ENCODE peak calls at places on chromosomes 5 and 9, in nine cellular contexts. S is stimulated activated CD8-positive, alpha-beta memory T cell treated with anti-CD3 and anti-CD28 coated beads, Interleukin-15, amount 100 ng/mL, for 24 hours; W is WTC11; Z is Caki2; Q is cardiac fibroblast; C is CD8-positive, alpha-beta memory T cell; K is kidney; N is RCC 7860; G is GM20000. I is an unnamed sample.

GRCh38 chr9:84955971-84956370 is 286.4 kb downstream of the NTRK2 start:
- DNase-seq in Q (no peak), K (no peak), W (no peak), Z (no peak), S (no peak), C (no peak), N (no peak), G (no peak), I (no peak)

GRCh38 chr9:93591706-93592388 is 15.5 kb downstream of the PHF2 start:
- DNase-seq in Q (no peak), Z (no peak), W (no peak), K (peak; percentile 58), C (no peak), S (no peak), N (no peak), G (no peak), I (no peak)

GRCh38 chr5:172144291-172144815 is 43.7 kb downstream of the STK10 start:
- DNase-seq in K (no peak), C (no peak), N (no peak), W (no peak), S (no peak), Q (peak; percentile 70), Z (no peak), G (peak; percentile 36), I (no peak)

GRCh38 chr5:155943516-155944407 is 383.2 kb upstream of the SGCD start:
- DNase-seq in N (peak; percentile 8), Z (peak; percentile 30), W (peak; percentile 60), C (no peak), Q (peak; percentile 58), K (peak; percentile 51), G (peak; percentile 56), S (no peak), I (peak; percentile 73)

GRCh38 chr5:90135979-90136378 is 273.6 kb downstream of the CETN3 start:
- DNase-seq in W (peak; percentile 68), N (no peak), G (no peak), S (no peak), Z (no peak), C (no peak), K (peak; percentile 43), Q (no peak), I (peak; percentile 41)

GRCh38 chr9:111803924-111804323 is 9.2 kb upstream of the SHOC1 start:
- DNase-seq in C (no peak), K (no peak), S (no peak), Q (no peak), Z (no peak), N (no peak), G (peak; percentile 41), W (no peak), I (no peak)

GRCh38 chr5:157915638-157916037 is 56.7 kb upstream of the CLINT1 start:
- DNase-seq in K (peak; percentile 92), S (no peak), C (no peak), W (no peak), G (no peak), Z (no peak), Q (peak; percentile 87), N (no peak), I (no peak)

GRCh38 chr5:73139485-73139884 is 19.1 kb downstream of the TMEM171 start:
- DNase-seq in S (no peak), Z (no peak), C (no peak), N (no peak), W (no peak), Q (no peak), G (no peak), K (no peak), I (no peak)

GRCh38 chr9:112119225-112120045 is 55.7 kb downstream of the SUSD1 start:
- DNase-seq in G (no peak), K (no peak), S (no peak), Z (peak; percentile 98), W (no peak), C (no peak), Q (no peak), N (peak; percentile 99), I (peak; percentile 48)

GRCh38 chr9:91852801-91853347 is 97.2 kb downstream of the ROR2 start:
- DNase-seq in C (no peak), Z (no peak), S (no peak), Q (no peak), N (no peak), G (no peak), W (no peak), K (peak; percentile 58), I (no peak)

GRCh38 chr9:86534572-86535258 is 180.5 kb upstream of the TUT7 start:
- DNase-seq in S (no peak), G (no peak), W (no peak), Z (no peak), K (no peak), N (no peak), C (no peak), Q (peak; percentile 88), I (no peak)

GRCh38 chr5:55171471-55171870 is 1.5 kb downstream of the CDC20B start:
- DNase-seq in Q (no peak), K (no peak), C (no peak), Z (no peak), W (no peak), G (no peak), N (no peak), S (no peak), I (no peak)

GRCh38 chr5:35229076-35230042 is 928 bp downstream of the PRLR start:
- DNase-seq in Z (no peak), K (peak; percentile 64), G (peak; percentile 66), S (no peak), Q (no peak), C (no peak), N (peak; percentile 40), W (peak; percentile 79), I (no peak)

I was measured in WERI-Rb-1.